ENCODE peak calls at places on chromosome X, in five cellular contexts. A is left lung, H is thoracic aorta, T is lower leg skin, Q is mucosa of descending colon. L is an unnamed sample.

GRCh38 chrX:53288173-53288572 is 6.8 kb upstream of the IQSEC2 start:
- DNase-seq in T (no peak), A (no peak), H (no peak), Q (no peak), L (no peak)

GRCh38 chrX:18676470-18676869 is 4.6 kb upstream of the RS1 start:
- DNase-seq in Q (no peak), A (no peak), T (no peak), H (no peak), L (no peak)

GRCh38 chrX:42754129-42754528 is 23.8 kb downstream of the PPP1R2C start:
- DNase-seq in T (no peak), H (no peak), Q (no peak), A (no peak), L (no peak)

GRCh38 chrX:10656214-10656613 is 35.8 kb upstream of the MID1 start:
- DNase-seq in T (no peak), A (no peak), Q (peak; percentile 20), H (no peak), L (no peak)

GRCh38 chrX:151153086-151153485 is 23.3 kb upstream of the GPR50 start:
- DNase-seq in Q (no peak), H (no peak), A (no peak), T (no peak), L (no peak)

GRCh38 chrX:103629295-103630170 is 758 bp downstream of the TCEAL1 start:
- DNase-seq in A (peak; percentile 83), H (no peak), Q (peak; percentile 71), T (peak; percentile 33), L (no peak)

GRCh38 chrX:10015711-10016515 is 48.8 kb downstream of the CLDN34 start:
- DNase-seq in H (no peak), T (no peak), Q (no peak), A (peak; percentile 76), L (no peak)

GRCh38 chrX:2793752-2794151 is 35.0 kb upstream of the GYG2 start:
- DNase-seq in H (no peak), A (no peak), T (no peak), Q (no peak), L (no peak)

GRCh38 chrX:47235691-47236103 is 2.9 kb downstream of the USP11 start:
- DNase-seq in A (no peak), Q (no peak), H (no peak), T (no peak), L (no peak)

GRCh38 chrX:16368696-16369095 is 201.4 kb downstream of the MAGEB17 start:
- DNase-seq in T (no peak), A (no peak), Q (no peak), H (no peak), L (no peak)

GRCh38 chrX:73851014-73852009 is 288.3 kb downstream of the CHIC1 start:
- DNase-seq in A (no peak), Q (no peak), H (no peak), T (no peak), L (no peak)

GRCh38 chrX:30888526-30889146 is 418 bp downstream of the TAB3 start:
- DNase-seq in T (no peak), A (no peak), Q (peak; percentile 17), H (no peak), L (no peak)

GRCh38 chrX:48083212-48083611 is 11.8 kb upstream of the ZNF630 start:
- DNase-seq in H (no peak), T (peak; percentile 22), A (no peak), Q (peak; percentile 56), L (peak; percentile 49)

GRCh38 chrX:44152867-44153266 is 179.7 kb upstream of the NDP start:
- DNase-seq in Q (no peak), T (no peak), H (no peak), A (no peak), L (no peak)

GRCh38 chrX:132022863-132023116 is 312 bp upstream of the STK26 start:
- DNase-seq in T (no peak), A (no peak), H (no peak), Q (no peak), L (no peak)

GRCh38 chrX:67780694-67781109 is 236.9 kb downstream of the AR start:
- DNase-seq in H (peak; percentile 42), T (peak; percentile 47), Q (peak; percentile 25), A (peak; percentile 29), L (no peak)

GRCh38 chrX:69287025-69287540 is 121.8 kb upstream of the PJA1 start:
- DNase-seq in T (no peak), Q (no peak), A (no peak), H (no peak), L (no peak)

GRCh38 chrX:69286546-69286906 is 121.3 kb upstream of the PJA1 start:
- DNase-seq in T (no peak), A (no peak), H (no peak), Q (no peak), L (no peak)

GRCh38 chrX:69285881-69286545 is 120.8 kb upstream of the PJA1 start:
- DNase-seq in A (peak; percentile 84), T (peak; percentile 37), H (no peak), Q (peak; percentile 71), L (peak; percentile 3)

GRCh38 chrX:69284491-69284890 is 119.2 kb upstream of the PJA1 start:
- DNase-seq in T (no peak), H (no peak), Q (no peak), A (no peak), L (no peak)

DNA sequence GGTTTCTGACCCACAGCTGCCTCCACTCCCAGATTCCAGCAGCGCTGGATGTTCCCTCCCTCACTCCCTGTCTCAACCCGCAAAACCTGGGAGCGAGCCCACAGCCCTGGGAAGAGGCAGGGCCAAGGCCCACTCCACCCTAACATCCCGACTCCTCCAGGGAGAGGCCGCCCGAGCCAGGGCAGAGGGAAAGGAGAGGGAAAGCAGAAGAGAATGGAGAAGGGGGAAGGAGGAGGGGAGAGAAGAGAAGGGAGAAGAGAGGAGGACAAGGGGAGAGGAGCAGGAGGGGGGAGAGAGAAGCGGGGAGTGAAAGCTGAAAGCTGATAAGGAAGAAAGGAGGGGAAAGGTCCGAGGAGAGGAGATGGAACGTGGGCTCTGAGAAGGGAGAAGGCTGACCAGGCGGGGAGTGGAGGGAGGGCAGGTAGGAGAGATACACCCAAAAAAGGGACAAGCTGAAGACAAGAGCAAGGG is 120.2 kb upstream of the PJA1 start:
- DNase-seq in T (peak; percentile 26), Q (peak; percentile 15), H (no peak), A (no peak), L (no peak)
- H3K4me3 ChIP-seq in T (no peak overlapping the region), Q (no peak overlapping the region), H (peak overlapping the region; percentile 72), A (peak overlapping the region; percentile 14), L (no peak overlapping the region)

GRCh38 chrX:40170830-40171512 is 73.2 kb upstream of the BCOR start:
- DNase-seq in Q (peak; percentile 28), T (no peak), H (no peak), A (no peak), L (no peak)

GRCh38 chrX:40171513-40172168 is 73.9 kb upstream of the BCOR start:
- DNase-seq in H (no peak), T (no peak), Q (peak; percentile 29), A (peak; percentile 81), L (no peak)

GRCh38 chrX:40172980-40173661 is 75.4 kb upstream of the BCOR start:
- DNase-seq in Q (peak; percentile 18), T (no peak), H (no peak), A (no peak), L (no peak)

GRCh38 chrX:40173662-40174593 is 76.2 kb upstream of the BCOR start:
- DNase-seq in H (no peak), T (no peak), A (peak; percentile 81), Q (peak; percentile 47), L (peak; percentile 35)

GRCh38 chrX:40172169-40172979 is 74.6 kb upstream of the BCOR start:
- DNase-seq in T (no peak), A (peak; percentile 89), H (no peak), Q (peak; percentile 68), L (no peak)
- H3K4me3 ChIP-seq in T (peak overlapping the region; percentile 9), A (peak overlapping the region; percentile 42), H (peak overlapping the region; percentile 78), Q (no peak overlapping the region), L (no peak overlapping the region)

GRCh38 chrX:12956704-12957541 is 18.0 kb upstream of the TMSB4X start:
- DNase-seq in A (no peak), H (no peak), T (no peak), Q (peak; percentile 54), L (peak; percentile 93)
- H3K4me3 ChIP-seq in A (peak overlapping the region; percentile 26), H (peak overlapping the region; percentile 1), T (no peak overlapping the region), Q (no peak overlapping the region), L (peak overlapping the region; percentile 40)

GRCh38 chrX:72307646-72308051 is 1.9 kb upstream of the CITED1 start:
- DNase-seq in Q (no peak), A (no peak), H (no peak), T (no peak), L (no peak)
- H3K4me3 ChIP-seq in Q (no peak overlapping the region), A (no peak overlapping the region), H (peak overlapping the region; percentile 74), T (no peak overlapping the region), L (no peak overlapping the region)

DNA sequence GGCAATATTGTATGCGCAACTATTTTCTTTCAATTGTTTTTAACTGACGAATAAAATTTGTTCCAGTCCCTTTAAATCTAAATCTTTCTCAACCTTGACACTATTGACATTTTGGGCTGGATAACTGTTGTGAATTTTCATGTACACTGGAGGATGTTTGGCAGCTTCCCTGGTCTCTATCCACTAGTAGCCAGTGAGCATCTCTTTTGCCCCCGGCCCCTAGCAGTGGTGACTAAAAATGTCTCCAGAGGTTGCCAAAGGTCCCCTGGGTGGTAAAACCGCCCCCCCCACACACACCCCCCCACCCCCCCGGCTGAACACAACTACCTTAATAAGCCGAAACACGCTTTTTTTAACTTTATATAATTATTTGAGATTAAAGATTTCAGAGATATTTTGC is 514 bp downstream of the FANCB start:
- DNase-seq in Q (no peak), A (no peak), T (no peak), H (no peak), L (no peak)
- H3K4me3 ChIP-seq in Q (no peak overlapping the region), A (peak overlapping the region; percentile 62), T (no peak overlapping the region), H (peak overlapping the region; percentile 87), L (peak overlapping the region; percentile 78)

GRCh38 chrX:17632942-17633341 is 104.4 kb upstream of the SCML1 start:
- DNase-seq in A (no peak), Q (no peak), T (no peak), H (no peak), L (no peak)
- H3K4me3 ChIP-seq in A (no peak overlapping the region), Q (no peak overlapping the region), T (no peak overlapping the region), H (peak overlapping the region; percentile 27), L (no peak overlapping the region)

L was measured in Jurkat, Clone E6-1.